ENCODE peak calls at places on chromosomes 2 and 18, in nine cellular contexts. J, X, Q, F, N, U, A, O and P are unnamed samples.

GRCh38 chr2:7866104-7866503 is 815.8 kb upstream of the ID2 start:
- DNase-seq in N (no peak), O (no peak), U (no peak), X (no peak), A (no peak), F (no peak), J (no peak), Q (no peak), P (no peak)

GRCh38 chr18:28189400-28190239 is 12.7 kb upstream of the CDH2 start:
- DNase-seq in O (peak), U (no peak), J (no peak), F (peak), A (peak), N (peak), X (no peak), Q (peak), P (peak)

GRCh38 chr2:47056875-47057731 is 98.0 kb downstream of the STPG4 start:
- DNase-seq in J (no peak), U (no peak), X (no peak), F (no peak), A (no peak), Q (peak), N (peak), O (no peak), P (no peak)

GRCh38 chr18:50454379-50455005 is 79.6 kb downstream of the SKA1 start:
- DNase-seq in A (no peak), O (no peak), J (no peak), F (peak), Q (no peak), X (no peak), U (no peak), N (no peak), P (no peak)

GRCh38 chr2:45256867-45257641 is 247.8 kb upstream of the SIX2 start:
- DNase-seq in Q (no peak), X (peak), N (no peak), F (peak), U (no peak), O (no peak), A (no peak), J (no peak), P (no peak)

GRCh38 chr2:160205511-160205910 is 5.4 kb upstream of the ITGB6 start:
- DNase-seq in Q (peak), X (no peak), F (no peak), O (peak), N (peak), A (peak), J (no peak), U (no peak), P (no peak)

GRCh38 chr2:197647961-197648690 is 27.3 kb downstream of the RFTN2 start:
- DNase-seq in F (no peak), Q (peak), N (no peak), O (no peak), X (no peak), A (no peak), U (no peak), J (no peak), P (no peak)

GRCh38 chr2:73069855-73070650 is 1.5 kb downstream of the SFXN5 start:
- DNase-seq in J (no peak), X (no peak), A (no peak), F (no peak), O (peak), N (no peak), U (no peak), Q (no peak), P (no peak)

GRCh38 chr2:176827269-176827668 is 385.3 kb upstream of the HNRNPA3 start:
- DNase-seq in N (no peak), Q (no peak), X (no peak), J (no peak), F (no peak), A (no peak), O (no peak), U (no peak), P (no peak)

GRCh38 chr18:63063171-63063570 is 256.4 kb downstream of the BCL2 start:
- DNase-seq in A (peak), J (no peak), X (no peak), U (no peak), O (peak), F (no peak), Q (peak), N (no peak), P (no peak)

GRCh38 chr2:240594511-240595380 is 8.2 kb downstream of the CAPN10 start:
- DNase-seq in Q (no peak), J (no peak), A (no peak), O (no peak), U (no peak), N (no peak), F (no peak), X (no peak), P (no peak)

GRCh38 chr18:12262748-12263147 is 8.6 kb downstream of the CIDEA start:
- DNase-seq in A (no peak), Q (no peak), X (no peak), F (no peak), U (no peak), N (no peak), O (no peak), J (no peak), P (no peak)

GRCh38 chr2:62304429-62305417 is 108.8 kb downstream of the B3GNT2 start:
- DNase-seq in J (peak), O (peak), A (no peak), X (peak), N (no peak), U (no peak), F (peak), Q (peak), P (no peak)

GRCh38 chr2:10278029-10278762 is 24.5 kb upstream of the HPCAL1 start:
- DNase-seq in O (peak), F (no peak), U (peak), J (no peak), Q (peak), N (no peak), X (no peak), A (no peak), P (no peak)

GRCh38 chr2:198762456-198762855 is 695.3 kb downstream of the SATB2 start:
- DNase-seq in Q (no peak), A (no peak), X (no peak), N (no peak), O (no peak), U (no peak), F (no peak), J (no peak), P (no peak)

GRCh38 chr2:150561076-150561475 is 73.6 kb upstream of the RND3 start:
- DNase-seq in U (no peak), A (no peak), Q (no peak), F (no peak), N (no peak), X (no peak), J (no peak), O (no peak), P (no peak)

GRCh38 chr18:44789704-44790103 is 109.0 kb downstream of the SETBP1 start:
- DNase-seq in U (no peak), O (no peak), J (no peak), N (no peak), A (no peak), F (no peak), X (no peak), Q (peak), P (no peak)

GRCh38 chr2:25743132-25743830 is 69.9 kb upstream of the DTNB start:
- DNase-seq in J (no peak), U (no peak), Q (no peak), N (no peak), O (no peak), X (no peak), A (no peak), F (no peak), P (no peak)

GRCh38 chr2:105177546-105178254 is 63.8 kb upstream of the GPR45 start:
- DNase-seq in A (no peak), F (peak), Q (no peak), O (no peak), N (no peak), J (no peak), U (no peak), X (no peak), P (no peak)

GRCh38 chr2:102795641-102796040 is 33.8 kb downstream of the TMEM182 start:
- DNase-seq in N (no peak), U (no peak), A (no peak), Q (no peak), F (no peak), O (no peak), X (no peak), J (no peak), P (peak)

GRCh38 chr2:193114827-193115226 is 920.1 kb upstream of the TMEFF2 start:
- DNase-seq in O (no peak), F (no peak), U (no peak), J (no peak), Q (no peak), N (no peak), A (no peak), X (no peak), P (no peak)

GRCh38 chr2:53317863-53318262 is 449.7 kb upstream of the CHAC2 start:
- DNase-seq in F (no peak), J (no peak), U (no peak), A (peak), Q (no peak), N (no peak), X (no peak), O (no peak), P (no peak)

GRCh38 chr2:67565761-67566160 is 168.6 kb downstream of the ETAA1 start:
- DNase-seq in X (no peak), Q (peak), U (no peak), A (no peak), N (peak), F (no peak), O (peak), J (no peak), P (no peak)

GRCh38 chr18:35639296-35639695 is 57.8 kb downstream of the GALNT1 start:
- DNase-seq in O (no peak), Q (no peak), J (no peak), A (no peak), F (no peak), N (no peak), X (no peak), U (no peak), P (no peak)